ENCODE peak calls at places on chromosome 5, in six cellular contexts. N, F, U, V, D and Z are unnamed samples.

GRCh38 chr5:109692011-109692410 is 2.3 kb downstream of the MAN2A1 start:
- DNase-seq in N (peak), F (no peak), U (no peak), V (peak), D (no peak), Z (no peak)

GRCh38 chr5:151643385-151643784 is 43.3 kb downstream of the SPARC start:
- DNase-seq in N (no peak), F (no peak), U (no peak), V (no peak), D (no peak), Z (no peak)

GRCh38 chr5:138303365-138303764 is 28.2 kb downstream of the CDC25C start:
- DNase-seq in N (peak), F (no peak), U (no peak), V (peak), D (no peak), Z (no peak)

GRCh38 chr5:150588495-150588890 is 52.0 kb upstream of the SYNPO start:
- DNase-seq in N (no peak), F (no peak), U (no peak), V (no peak), D (no peak), Z (no peak)

GRCh38 chr5:79133121-79133656 is 21.6 kb downstream of the BHMT start:
- DNase-seq in N (peak), F (peak), U (no peak), V (peak), D (no peak), Z (no peak)

GRCh38 chr5:139342423-139342723 is 719 bp downstream of the PAIP2 start:
- DNase-seq in N (no peak), F (no peak), U (peak), V (no peak), D (peak), Z (no peak)

GRCh38 chr5:36786613-36787012 is 90.0 kb upstream of the NIPBL start:
- DNase-seq in N (no peak), F (no peak), U (no peak), V (no peak), D (no peak), Z (no peak)

GRCh38 chr5:157554180-157555030 is 21.2 kb downstream of the ADAM19 start:
- DNase-seq in N (no peak), F (no peak), U (no peak), V (no peak), D (no peak), Z (no peak)

GRCh38 chr5:117877731-117878130 is 1110.6 kb downstream of the DTWD2 start:
- DNase-seq in N (no peak), F (no peak), U (no peak), V (no peak), D (no peak), Z (no peak)